ENCODE peak calls at places on chromosome 2, in four cellular contexts. One of them, this sample, is unnamed.

GRCh38 chr2:31234690-31235503 is 945 bp downstream of the EHD3 start:
- DNase-seq in renal cortical epithelial cell: no peak
- DNase-seq in right cardiac atrium: no peak
- DNase-seq in CD4-positive, alpha-beta memory T cell: no peak
- DNase-seq in this sample: no peak

GRCh38 chr2:39050109-39050508 is 70.7 kb downstream of the SOS1 start:
- DNase-seq in renal cortical epithelial cell: peak
- DNase-seq in right cardiac atrium: no peak
- DNase-seq in CD4-positive, alpha-beta memory T cell: no peak
- DNase-seq in this sample: no peak

GRCh38 chr2:46461716-46462171 is 17.6 kb upstream of the TMEM247 start:
- DNase-seq in renal cortical epithelial cell: no peak
- DNase-seq in right cardiac atrium: no peak
- DNase-seq in CD4-positive, alpha-beta memory T cell: no peak
- DNase-seq in this sample: no peak

GRCh38 chr2:109020217-109020637 is 31.2 kb upstream of the EDAR start:
- DNase-seq in renal cortical epithelial cell: no peak
- DNase-seq in right cardiac atrium: no peak
- DNase-seq in CD4-positive, alpha-beta memory T cell: peak
- DNase-seq in this sample: no peak

GRCh38 chr2:54589340-54590215 is 133.5 kb downstream of the SPTBN1 start:
- DNase-seq in renal cortical epithelial cell: no peak
- DNase-seq in right cardiac atrium: no peak
- DNase-seq in CD4-positive, alpha-beta memory T cell: peak
- DNase-seq in this sample: no peak

GRCh38 chr2:150136901-150137300 is 350.6 kb downstream of the RND3 start:
- DNase-seq in renal cortical epithelial cell: no peak
- DNase-seq in right cardiac atrium: no peak
- DNase-seq in CD4-positive, alpha-beta memory T cell: no peak
- DNase-seq in this sample: no peak

GRCh38 chr2:149562304-149562703 is 25.3 kb downstream of the MMADHC start:
- DNase-seq in renal cortical epithelial cell: peak
- DNase-seq in right cardiac atrium: no peak
- DNase-seq in CD4-positive, alpha-beta memory T cell: no peak
- DNase-seq in this sample: no peak

GRCh38 chr2:105143467-105144127 is 97.9 kb upstream of the GPR45 start:
- DNase-seq in renal cortical epithelial cell: no peak
- DNase-seq in right cardiac atrium: no peak
- DNase-seq in CD4-positive, alpha-beta memory T cell: no peak
- DNase-seq in this sample: peak

GRCh38 chr2:151289972-151290335 is 486 bp upstream of the NMI start:
- DNase-seq in renal cortical epithelial cell: peak
- DNase-seq in right cardiac atrium: no peak
- DNase-seq in CD4-positive, alpha-beta memory T cell: no peak
- DNase-seq in this sample: no peak

GRCh38 chr2:186853871-186854435 is 5.0 kb upstream of the ZSWIM2 start:
- DNase-seq in renal cortical epithelial cell: peak
- DNase-seq in right cardiac atrium: no peak
- DNase-seq in CD4-positive, alpha-beta memory T cell: no peak
- DNase-seq in this sample: no peak

GRCh38 chr2:95022309-95023221 is 2.9 kb upstream of the MAL start:
- DNase-seq in renal cortical epithelial cell: peak
- DNase-seq in right cardiac atrium: peak
- DNase-seq in CD4-positive, alpha-beta memory T cell: peak
- DNase-seq in this sample: peak

GRCh38 chr2:160747771-160748170 is 254.2 kb upstream of the RBMS1 start:
- DNase-seq in renal cortical epithelial cell: peak
- DNase-seq in right cardiac atrium: no peak
- DNase-seq in CD4-positive, alpha-beta memory T cell: no peak
- DNase-seq in this sample: no peak

GRCh38 chr2:215717627-215718412 is 282.0 kb upstream of the FN1 start:
- DNase-seq in renal cortical epithelial cell: no peak
- DNase-seq in right cardiac atrium: no peak
- DNase-seq in CD4-positive, alpha-beta memory T cell: no peak
- DNase-seq in this sample: no peak

GRCh38 chr2:135916232-135916631 is 40.0 kb upstream of the MCM6 start:
- DNase-seq in renal cortical epithelial cell: peak
- DNase-seq in right cardiac atrium: no peak
- DNase-seq in CD4-positive, alpha-beta memory T cell: peak
- DNase-seq in this sample: peak

GRCh38 chr2:240966457-240966905 is 31.9 kb upstream of the SNED1 start:
- DNase-seq in renal cortical epithelial cell: no peak
- DNase-seq in right cardiac atrium: no peak
- DNase-seq in CD4-positive, alpha-beta memory T cell: no peak
- DNase-seq in this sample: no peak

This sample was measured in immature natural killer cell.